ENCODE peak calls at places on chromosome 16, in six cellular contexts. F is GM12878; L is effector CD4-positive, alpha-beta T cell; Y is fibroblast of villous mesenchyme; B is heart right ventricle; G is HTR-8/SVneo. W is an unnamed sample.

GRCh38 chr16:4777339-4778049 is 10.5 kb upstream of the ZNF500 start:
- DNase-seq in F (no peak), L (no peak), Y (no peak), B (no peak), G (no peak), W (no peak)

GRCh38 chr16:15643453-15644305 is 725 bp upstream of the MARF1 start:
- DNase-seq in F (no peak), L (no peak), Y (peak; percentile 74), B (peak; percentile 40), G (peak; percentile 57), W (peak; percentile 44)

GRCh38 chr16:75053791-75054555 is 55.1 kb downstream of the ZNRF1 start:
- DNase-seq in F (no peak), L (no peak), Y (no peak), B (peak; percentile 71), G (no peak), W (no peak)

GRCh38 chr16:80806957-80807356 is 2.6 kb upstream of the CDYL2 start:
- DNase-seq in F (no peak), L (no peak), Y (peak; percentile 26), B (no peak), G (peak; percentile 53), W (peak; percentile 74)

GRCh38 chr16:58264961-58265479 is 29.8 kb downstream of the PRSS54 start:
- DNase-seq in F (no peak), L (no peak), Y (peak; percentile 81), B (no peak), G (peak; percentile 91), W (peak; percentile 79)

GRCh38 chr16:1749152-1750117 is 21.9 kb downstream of the NME3 start:
- DNase-seq in F (no peak), L (no peak), Y (no peak), B (no peak), G (no peak), W (peak; percentile 83)

GRCh38 chr16:75648265-75649076 is 898 bp downstream of the TERF2IP start:
- DNase-seq in F (no peak), L (peak; percentile 83), Y (peak; percentile 76), B (peak; percentile 89), G (peak; percentile 87), W (peak; percentile 80)

GRCh38 chr16:25109643-25110042 is 1.9 kb upstream of the LCMT1 start:
- DNase-seq in F (no peak), L (no peak), Y (peak; percentile 97), B (peak; percentile 72), G (peak; percentile 57), W (peak; percentile 97)

GRCh38 chr16:29738514-29738913 is 7.3 kb downstream of the C16orf54 start:
- DNase-seq in F (peak; percentile 76), L (peak; percentile 53), Y (no peak), B (no peak), G (no peak), W (no peak)

GRCh38 chr16:89051521-89052166 is 42.0 kb upstream of the ACSF3 start:
- DNase-seq in F (no peak), L (no peak), Y (no peak), B (no peak), G (no peak), W (no peak)

GRCh38 chr16:61900482-61900881 is 135.8 kb downstream of the CDH8 start:
- DNase-seq in F (no peak), L (no peak), Y (peak; percentile 1), B (no peak), G (no peak), W (peak; percentile 31)

GRCh38 chr16:67857547-67858233 is 10.2 kb upstream of the CENPT start:
- DNase-seq in F (no peak), L (peak; percentile 19), Y (peak; percentile 84), B (peak; percentile 79), G (peak; percentile 78), W (peak; percentile 97)

GRCh38 chr16:75251280-75252048 is at the start of gene BCAR1:
- DNase-seq in F (no peak), L (no peak), Y (peak; percentile 94), B (peak; percentile 90), G (peak; percentile 83), W (peak; percentile 90)

GRCh38 chr16:49857423-49858181 is 1.7 kb upstream of the ZNF423 start:
- DNase-seq in F (no peak), L (no peak), Y (peak; percentile 9), B (peak; percentile 60), G (peak; percentile 70), W (peak; percentile 47)

W was measured in iris pigment epithelial cell.